ENCODE peak calls at places on chromosomes 4 and X, in eight cellular contexts. One of them, this sample, is unnamed.
A peak's percentile ranks its signal among the peaks of the same experiment; 100 is the strongest.

GRCh38 chr4:27360651-27361347 is 500.2 kb downstream of the STIM2 start:
- DNase-seq in Peyer's patch: no peak
- DNase-seq in HCT116: no peak
- DNase-seq in NB4: no peak
- DNase-seq in heart left ventricle: peak; percentile 5
- DNase-seq in H54: no peak
- DNase-seq in vagina: no peak
- DNase-seq in ovary: no peak
- DNase-seq in this sample: no peak

GRCh38 chr4:8381814-8382581 is 58.5 kb downstream of the ACOX3 start:
- DNase-seq in Peyer's patch: no peak
- DNase-seq in HCT116: no peak
- DNase-seq in NB4: no peak
- DNase-seq in heart left ventricle: no peak
- DNase-seq in H54: no peak
- DNase-seq in vagina: no peak
- DNase-seq in ovary: no peak
- DNase-seq in this sample: no peak

GRCh38 chr4:55781809-55782208 is 37.8 kb upstream of the EXOC1L start:
- DNase-seq in Peyer's patch: no peak
- DNase-seq in HCT116: no peak
- DNase-seq in NB4: no peak
- DNase-seq in heart left ventricle: no peak
- DNase-seq in H54: no peak
- DNase-seq in vagina: no peak
- DNase-seq in ovary: no peak
- DNase-seq in this sample: no peak

GRCh38 chr4:8303485-8304281 is 34.1 kb downstream of the HTRA3 start:
- DNase-seq in Peyer's patch: no peak
- DNase-seq in HCT116: peak; percentile 62
- DNase-seq in NB4: peak; percentile 93
- DNase-seq in heart left ventricle: no peak
- DNase-seq in H54: no peak
- DNase-seq in vagina: no peak
- DNase-seq in ovary: peak; percentile 9
- DNase-seq in this sample: peak; percentile 89

GRCh38 chr4:129254126-129254525 is 158.2 kb downstream of the C4orf33 start:
- DNase-seq in Peyer's patch: no peak
- DNase-seq in HCT116: no peak
- DNase-seq in NB4: no peak
- DNase-seq in heart left ventricle: no peak
- DNase-seq in H54: no peak
- DNase-seq in vagina: no peak
- DNase-seq in ovary: no peak
- DNase-seq in this sample: no peak

GRCh38 chr4:54779797-54780196 is 122.0 kb downstream of the KIT start:
- DNase-seq in Peyer's patch: no peak
- DNase-seq in HCT116: no peak
- DNase-seq in NB4: no peak
- DNase-seq in heart left ventricle: no peak
- DNase-seq in H54: no peak
- DNase-seq in vagina: no peak
- DNase-seq in ovary: no peak
- DNase-seq in this sample: no peak

GRCh38 chr4:94525993-94526740 is 74.4 kb downstream of the PDLIM5 start:
- DNase-seq in Peyer's patch: no peak
- DNase-seq in HCT116: no peak
- DNase-seq in NB4: no peak
- DNase-seq in heart left ventricle: no peak
- DNase-seq in H54: no peak
- DNase-seq in vagina: no peak
- DNase-seq in ovary: no peak
- DNase-seq in this sample: no peak

GRCh38 chrX:108123591-108124366 is 32.2 kb downstream of the ATG4A start:
- DNase-seq in Peyer's patch: no peak
- DNase-seq in HCT116: no peak
- DNase-seq in NB4: no peak
- DNase-seq in heart left ventricle: peak; percentile 11
- DNase-seq in H54: no peak
- DNase-seq in vagina: no peak
- DNase-seq in ovary: no peak
- DNase-seq in this sample: no peak

GRCh38 chr4:131344761-131345160 is 1804.3 kb upstream of the PCDH10 start:
- DNase-seq in Peyer's patch: no peak
- DNase-seq in HCT116: no peak
- DNase-seq in NB4: no peak
- DNase-seq in heart left ventricle: no peak
- DNase-seq in H54: no peak
- DNase-seq in vagina: no peak
- DNase-seq in ovary: no peak
- DNase-seq in this sample: no peak

GRCh38 chrX:48101443-48101842 is 29.0 kb upstream of the SPACA5B start:
- DNase-seq in Peyer's patch: no peak
- DNase-seq in HCT116: no peak
- DNase-seq in NB4: no peak
- DNase-seq in heart left ventricle: no peak
- DNase-seq in H54: no peak
- DNase-seq in vagina: no peak
- DNase-seq in ovary: no peak
- DNase-seq in this sample: no peak

GRCh38 chr4:99808260-99808857 is 8.3 kb upstream of the DAPP1 start:
- DNase-seq in Peyer's patch: peak; percentile 64
- DNase-seq in HCT116: peak; percentile 63
- DNase-seq in NB4: peak; percentile 72
- DNase-seq in heart left ventricle: no peak
- DNase-seq in H54: peak; percentile 12
- DNase-seq in vagina: no peak
- DNase-seq in ovary: no peak
- DNase-seq in this sample: peak; percentile 61

GRCh38 chr4:140756292-140757219 is at the start of gene TBC1D9:
- DNase-seq in Peyer's patch: peak; percentile 88
- DNase-seq in HCT116: peak; percentile 86
- DNase-seq in NB4: peak; percentile 12
- DNase-seq in heart left ventricle: peak; percentile 89
- DNase-seq in H54: peak; percentile 26
- DNase-seq in vagina: peak; percentile 94
- DNase-seq in ovary: peak; percentile 75
- DNase-seq in this sample: peak; percentile 8

GRCh38 chr4:12729384-12729783 is 754.8 kb downstream of the RAB28 start:
- DNase-seq in Peyer's patch: no peak
- DNase-seq in HCT116: peak; percentile 33
- DNase-seq in NB4: peak; percentile 41
- DNase-seq in heart left ventricle: no peak
- DNase-seq in H54: no peak
- DNase-seq in vagina: no peak
- DNase-seq in ovary: no peak
- DNase-seq in this sample: peak; percentile 49

GRCh38 chrX:50691820-50692219 is 122.2 kb downstream of the SHROOM4 start:
- DNase-seq in Peyer's patch: no peak
- DNase-seq in HCT116: peak; percentile 27
- DNase-seq in NB4: peak; percentile 56
- DNase-seq in heart left ventricle: no peak
- DNase-seq in H54: peak; percentile 0
- DNase-seq in vagina: no peak
- DNase-seq in ovary: no peak
- DNase-seq in this sample: peak; percentile 57

GRCh38 chr4:39181905-39182638 is at the start of gene WDR19:
- DNase-seq in Peyer's patch: peak; percentile 97
- DNase-seq in HCT116: peak; percentile 99
- DNase-seq in NB4: peak; percentile 100
- DNase-seq in heart left ventricle: peak; percentile 98
- DNase-seq in H54: peak; percentile 71
- DNase-seq in vagina: peak; percentile 100
- DNase-seq in ovary: peak; percentile 99
- DNase-seq in this sample: peak; percentile 99
- TF ChIP-seq POLR2A in Peyer's patch: no peak
- TF ChIP-seq POLR2A in HCT116: no peak
- TF ChIP-seq POLR2A in NB4: peak; percentile 41
- TF ChIP-seq POLR2A in heart left ventricle: peak; percentile 63
- TF ChIP-seq POLR2A in H54: no peak
- TF ChIP-seq POLR2A in vagina: no peak
- TF ChIP-seq POLR2A in ovary: peak; percentile 35
- TF ChIP-seq POLR2A in this sample: peak; percentile 62

GRCh38 chrX:49155243-49155899 is 7.2 kb upstream of the MAGIX start:
- DNase-seq in Peyer's patch: peak; percentile 44
- DNase-seq in HCT116: peak; percentile 62
- DNase-seq in NB4: peak; percentile 80
- DNase-seq in heart left ventricle: no peak
- DNase-seq in H54: no peak
- DNase-seq in vagina: no peak
- DNase-seq in ovary: no peak
- DNase-seq in this sample: peak; percentile 87
- TF ChIP-seq POLR2A in Peyer's patch: no peak
- TF ChIP-seq POLR2A in HCT116: no peak
- TF ChIP-seq POLR2A in NB4: no peak
- TF ChIP-seq POLR2A in heart left ventricle: no peak
- TF ChIP-seq POLR2A in H54: no peak
- TF ChIP-seq POLR2A in vagina: no peak
- TF ChIP-seq POLR2A in ovary: no peak
- TF ChIP-seq POLR2A in this sample: peak; percentile 59

GRCh38 chrX:111095974-111096870 is at the start of gene PAK3:
- DNase-seq in Peyer's patch: no peak
- DNase-seq in HCT116: no peak
- DNase-seq in NB4: no peak
- DNase-seq in heart left ventricle: peak; percentile 20
- DNase-seq in H54: no peak
- DNase-seq in vagina: no peak
- DNase-seq in ovary: peak; percentile 68
- DNase-seq in this sample: no peak
- TF ChIP-seq POLR2A in Peyer's patch: no peak
- TF ChIP-seq POLR2A in HCT116: no peak
- TF ChIP-seq POLR2A in NB4: no peak
- TF ChIP-seq POLR2A in heart left ventricle: no peak
- TF ChIP-seq POLR2A in H54: no peak
- TF ChIP-seq POLR2A in vagina: no peak
- TF ChIP-seq POLR2A in ovary: peak; percentile 73
- TF ChIP-seq POLR2A in this sample: no peak

DNA sequence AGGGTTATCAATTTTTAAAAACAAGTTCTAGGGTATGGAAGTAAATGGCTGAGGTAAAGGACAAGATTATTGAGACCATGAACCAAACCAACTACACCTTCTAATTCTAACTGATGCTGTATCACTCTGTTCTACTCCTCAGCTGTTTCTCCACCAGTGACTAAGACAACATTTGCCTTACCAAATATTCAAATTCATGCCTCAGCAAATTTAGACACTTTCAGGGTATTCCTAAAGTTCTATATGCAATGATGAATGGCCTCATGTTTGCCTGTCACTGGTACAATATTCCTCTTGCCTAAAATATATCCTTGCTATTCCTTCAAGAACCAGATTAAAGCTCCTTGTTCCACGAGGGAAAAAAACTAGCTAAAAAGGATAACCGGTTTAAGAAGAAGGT is 5.0 kb downstream of the RPL9 start:
- DNase-seq in Peyer's patch: no peak
- DNase-seq in HCT116: no peak
- DNase-seq in NB4: no peak
- DNase-seq in heart left ventricle: no peak
- DNase-seq in H54: no peak
- DNase-seq in vagina: no peak
- DNase-seq in ovary: no peak
- DNase-seq in this sample: no peak
- TF ChIP-seq POLR2A in Peyer's patch: no peak
- TF ChIP-seq POLR2A in HCT116: no peak
- TF ChIP-seq POLR2A in NB4: no peak
- TF ChIP-seq POLR2A in heart left ventricle: no peak
- TF ChIP-seq POLR2A in H54: no peak
- TF ChIP-seq POLR2A in vagina: no peak
- TF ChIP-seq POLR2A in ovary: no peak
- TF ChIP-seq POLR2A in this sample: no peak

GRCh38 chrX:101091817-101092216 is 6.2 kb upstream of the CENPI start:
- DNase-seq in Peyer's patch: no peak
- DNase-seq in HCT116: no peak
- DNase-seq in NB4: no peak
- DNase-seq in heart left ventricle: no peak
- DNase-seq in H54: no peak
- DNase-seq in vagina: no peak
- DNase-seq in ovary: no peak
- DNase-seq in this sample: no peak

DNA sequence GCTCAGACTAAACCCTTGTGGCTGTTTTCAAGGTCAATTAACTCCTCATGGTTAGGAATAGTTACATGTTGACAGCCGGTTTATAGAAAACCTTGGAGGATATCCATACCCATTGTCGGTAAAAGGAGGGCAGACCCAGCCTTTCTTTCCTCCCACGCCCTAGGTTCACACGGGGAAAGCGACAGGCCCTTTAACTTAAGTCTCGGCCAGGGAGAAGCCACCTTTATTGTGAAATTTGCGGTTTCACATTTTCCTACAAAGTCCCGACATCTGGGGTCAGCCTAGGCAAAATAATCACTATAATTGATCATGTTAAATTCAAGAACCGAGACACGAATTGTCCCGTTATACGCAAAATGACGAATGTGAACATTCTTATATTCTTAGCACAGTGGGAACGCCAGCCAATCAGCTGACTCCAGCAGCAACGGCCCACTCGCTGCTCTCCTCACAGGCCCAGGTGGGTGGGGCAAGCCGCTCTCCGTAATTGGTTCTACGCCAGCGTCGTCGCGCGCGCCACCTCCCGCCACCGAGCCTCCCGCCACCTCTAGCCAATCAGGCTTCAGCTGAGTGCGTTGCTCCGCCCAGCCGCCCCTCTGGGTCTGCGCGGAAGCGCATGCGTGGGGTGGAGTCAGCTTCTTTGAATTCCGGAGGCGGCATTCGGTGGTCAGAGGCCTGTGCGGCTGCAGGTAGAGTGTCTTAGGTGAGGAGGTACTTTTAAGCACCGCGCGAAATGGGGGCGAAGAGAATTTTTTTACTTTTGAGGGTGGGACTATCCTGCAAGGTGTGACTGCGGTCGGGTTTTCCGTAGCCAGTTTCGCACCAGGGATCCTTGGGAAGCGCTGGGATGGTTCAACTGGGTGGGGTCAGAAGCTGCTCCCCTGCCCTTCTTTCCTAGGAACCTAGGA is at the start of gene CENPI:
- DNase-seq in Peyer's patch: peak; percentile 87
- DNase-seq in HCT116: peak; percentile 81
- DNase-seq in NB4: peak; percentile 95
- DNase-seq in heart left ventricle: peak; percentile 92
- DNase-seq in H54: peak; percentile 79
- DNase-seq in vagina: peak; percentile 93
- DNase-seq in ovary: peak; percentile 85
- DNase-seq in this sample: peak; percentile 96
- TF ChIP-seq POLR2A in Peyer's patch: no peak
- TF ChIP-seq POLR2A in HCT116: no peak
- TF ChIP-seq POLR2A in NB4: peak; percentile 54
- TF ChIP-seq POLR2A in heart left ventricle: peak; percentile 63
- TF ChIP-seq POLR2A in H54: peak; percentile 44
- TF ChIP-seq POLR2A in vagina: no peak
- TF ChIP-seq POLR2A in ovary: peak; percentile 38
- TF ChIP-seq POLR2A in this sample: peak; percentile 84

GRCh38 chr4:48268956-48269860 is at the start of gene TEC:
- DNase-seq in Peyer's patch: peak; percentile 56
- DNase-seq in HCT116: peak; percentile 48
- DNase-seq in NB4: peak; percentile 80
- DNase-seq in heart left ventricle: no peak
- DNase-seq in H54: no peak
- DNase-seq in vagina: no peak
- DNase-seq in ovary: peak; percentile 20
- DNase-seq in this sample: peak; percentile 82
- TF ChIP-seq POLR2A in Peyer's patch: peak; percentile 88
- TF ChIP-seq POLR2A in HCT116: peak; percentile 17
- TF ChIP-seq POLR2A in NB4: no peak
- TF ChIP-seq POLR2A in heart left ventricle: peak; percentile 58
- TF ChIP-seq POLR2A in H54: no peak
- TF ChIP-seq POLR2A in vagina: no peak
- TF ChIP-seq POLR2A in ovary: no peak
- TF ChIP-seq POLR2A in this sample: peak; percentile 68

This sample was measured in erythroblast.